ENCODE peak calls at places on chromosomes 11 and 22, in five cellular contexts. One of them, this sample, is unnamed.

GRCh38 chr11:118398797-118399564 is 2.4 kb upstream of the ATP5MG start:
- DNase-seq in heart left ventricle: no peak
- DNase-seq in cardiac muscle cell: no peak
- DNase-seq in lower lobe of right lung: no peak
- DNase-seq in transverse colon: no peak
- DNase-seq in this sample: no peak

GRCh38 chr11:71165771-71166170 is 86.6 kb downstream of the SHANK2 start:
- DNase-seq in heart left ventricle: no peak
- DNase-seq in cardiac muscle cell: no peak
- DNase-seq in lower lobe of right lung: no peak
- DNase-seq in transverse colon: no peak
- DNase-seq in this sample: peak; percentile 52

GRCh38 chr11:45907911-45908370 is 870 bp upstream of the FREY1 start:
- DNase-seq in heart left ventricle: no peak
- DNase-seq in cardiac muscle cell: no peak
- DNase-seq in lower lobe of right lung: no peak
- DNase-seq in transverse colon: no peak
- DNase-seq in this sample: no peak

GRCh38 chr11:133835258-133836075 is 9.8 kb downstream of the SPATA19 start:
- DNase-seq in heart left ventricle: no peak
- DNase-seq in cardiac muscle cell: peak; percentile 53
- DNase-seq in lower lobe of right lung: no peak
- DNase-seq in transverse colon: no peak
- DNase-seq in this sample: peak; percentile 70

GRCh38 chr11:87292598-87292997 is 254.9 kb downstream of the TMEM135 start:
- DNase-seq in heart left ventricle: no peak
- DNase-seq in cardiac muscle cell: no peak
- DNase-seq in lower lobe of right lung: no peak
- DNase-seq in transverse colon: no peak
- DNase-seq in this sample: no peak

GRCh38 chr11:93169950-93170561 is 27.7 kb downstream of the SLC36A4 start:
- DNase-seq in heart left ventricle: no peak
- DNase-seq in cardiac muscle cell: peak; percentile 42
- DNase-seq in lower lobe of right lung: no peak
- DNase-seq in transverse colon: no peak
- DNase-seq in this sample: no peak

GRCh38 chr11:73152086-73152853 is 10.2 kb upstream of the FCHSD2 start:
- DNase-seq in heart left ventricle: no peak
- DNase-seq in cardiac muscle cell: no peak
- DNase-seq in lower lobe of right lung: no peak
- DNase-seq in transverse colon: peak; percentile 26
- DNase-seq in this sample: no peak

GRCh38 chr22:41939981-41940852 is 6.7 kb downstream of the CENPM start:
- DNase-seq in heart left ventricle: no peak
- DNase-seq in cardiac muscle cell: no peak
- DNase-seq in lower lobe of right lung: peak; percentile 66
- DNase-seq in transverse colon: peak; percentile 94
- DNase-seq in this sample: no peak

GRCh38 chr11:17418437-17418836 is 30.0 kb upstream of the KCNJ11 start:
- DNase-seq in heart left ventricle: no peak
- DNase-seq in cardiac muscle cell: peak; percentile 43
- DNase-seq in lower lobe of right lung: no peak
- DNase-seq in transverse colon: no peak
- DNase-seq in this sample: no peak

GRCh38 chr22:24121938-24122337 is 59.3 kb upstream of the SUSD2 start:
- DNase-seq in heart left ventricle: no peak
- DNase-seq in cardiac muscle cell: no peak
- DNase-seq in lower lobe of right lung: no peak
- DNase-seq in transverse colon: no peak
- DNase-seq in this sample: no peak

GRCh38 chr11:48307760-48308386 is 1.9 kb downstream of the OR4S1 start:
- DNase-seq in heart left ventricle: peak; percentile 44
- DNase-seq in cardiac muscle cell: peak; percentile 0
- DNase-seq in lower lobe of right lung: no peak
- DNase-seq in transverse colon: peak; percentile 61
- DNase-seq in this sample: no peak

GRCh38 chr11:128582496-128583366 is 4.6 kb downstream of the ETS1 start:
- DNase-seq in heart left ventricle: no peak
- DNase-seq in cardiac muscle cell: peak; percentile 82
- DNase-seq in lower lobe of right lung: no peak
- DNase-seq in transverse colon: no peak
- DNase-seq in this sample: no peak

GRCh38 chr22:41862530-41863266 is 29.8 kb downstream of the SREBF2 start:
- DNase-seq in heart left ventricle: no peak
- DNase-seq in cardiac muscle cell: peak; percentile 21
- DNase-seq in lower lobe of right lung: no peak
- DNase-seq in transverse colon: no peak
- DNase-seq in this sample: no peak

GRCh38 chr11:84947970-84948600 is 679.1 kb downstream of the DLG2 start:
- DNase-seq in heart left ventricle: no peak
- DNase-seq in cardiac muscle cell: peak; percentile 50
- DNase-seq in lower lobe of right lung: no peak
- DNase-seq in transverse colon: no peak
- DNase-seq in this sample: no peak

GRCh38 chr22:22045576-22046335 is 63.2 kb upstream of the TOP3B start:
- DNase-seq in heart left ventricle: no peak
- DNase-seq in cardiac muscle cell: no peak
- DNase-seq in lower lobe of right lung: no peak
- DNase-seq in transverse colon: no peak
- DNase-seq in this sample: no peak

GRCh38 chr11:135033545-135033944 is 621.5 kb upstream of the B3GAT1 start:
- DNase-seq in heart left ventricle: no peak
- DNase-seq in cardiac muscle cell: peak; percentile 80
- DNase-seq in lower lobe of right lung: no peak
- DNase-seq in transverse colon: no peak
- DNase-seq in this sample: no peak

GRCh38 chr11:74683279-74683871 is 47.9 kb downstream of the CHRDL2 start:
- DNase-seq in heart left ventricle: no peak
- DNase-seq in cardiac muscle cell: no peak
- DNase-seq in lower lobe of right lung: peak; percentile 57
- DNase-seq in transverse colon: peak; percentile 17
- DNase-seq in this sample: peak; percentile 72

GRCh38 chr22:24290459-24290858 is 19.8 kb downstream of the SPECC1L start:
- DNase-seq in heart left ventricle: no peak
- DNase-seq in cardiac muscle cell: no peak
- DNase-seq in lower lobe of right lung: no peak
- DNase-seq in transverse colon: no peak
- DNase-seq in this sample: no peak

GRCh38 chr22:29030016-29030617 is 31.5 kb downstream of the C22orf31 start:
- DNase-seq in heart left ventricle: no peak
- DNase-seq in cardiac muscle cell: no peak
- DNase-seq in lower lobe of right lung: no peak
- DNase-seq in transverse colon: no peak
- DNase-seq in this sample: no peak

GRCh38 chr11:119910650-119911049 is 181.7 kb upstream of the NECTIN1 start:
- DNase-seq in heart left ventricle: no peak
- DNase-seq in cardiac muscle cell: no peak
- DNase-seq in lower lobe of right lung: no peak
- DNase-seq in transverse colon: no peak
- DNase-seq in this sample: no peak

GRCh38 chr11:17631702-17632365 is 84.8 kb downstream of the OTOG start:
- DNase-seq in heart left ventricle: no peak
- DNase-seq in cardiac muscle cell: no peak
- DNase-seq in lower lobe of right lung: no peak
- DNase-seq in transverse colon: no peak
- DNase-seq in this sample: no peak

GRCh38 chr22:18067121-18067520 is 10.7 kb upstream of the PEX26 start:
- DNase-seq in heart left ventricle: no peak
- DNase-seq in cardiac muscle cell: no peak
- DNase-seq in lower lobe of right lung: no peak
- DNase-seq in transverse colon: no peak
- DNase-seq in this sample: no peak

GRCh38 chr11:120660024-120660565 is 148.5 kb downstream of the GRIK4 start:
- DNase-seq in heart left ventricle: no peak
- DNase-seq in cardiac muscle cell: peak; percentile 62
- DNase-seq in lower lobe of right lung: no peak
- DNase-seq in transverse colon: peak; percentile 41
- DNase-seq in this sample: no peak

GRCh38 chr11:34549271-34549670 is 35.7 kb upstream of the ELF5 start:
- DNase-seq in heart left ventricle: no peak
- DNase-seq in cardiac muscle cell: peak; percentile 7
- DNase-seq in lower lobe of right lung: no peak
- DNase-seq in transverse colon: no peak
- DNase-seq in this sample: peak; percentile 29

GRCh38 chr11:33542921-33543320 is 157.7 kb downstream of the C11orf91 start:
- DNase-seq in heart left ventricle: peak; percentile 36
- DNase-seq in cardiac muscle cell: peak; percentile 50
- DNase-seq in lower lobe of right lung: peak; percentile 58
- DNase-seq in transverse colon: peak; percentile 44
- DNase-seq in this sample: no peak

GRCh38 chr11:95790933-95791247 is 592 bp downstream of the CEP57 start:
- DNase-seq in heart left ventricle: peak; percentile 54
- DNase-seq in cardiac muscle cell: peak; percentile 81
- DNase-seq in lower lobe of right lung: peak; percentile 86
- DNase-seq in transverse colon: peak; percentile 72
- DNase-seq in this sample: peak; percentile 85

GRCh38 chr22:19879651-19879995 is 24.9 kb upstream of the GNB1L start:
- DNase-seq in heart left ventricle: no peak
- DNase-seq in cardiac muscle cell: no peak
- DNase-seq in lower lobe of right lung: peak; percentile 39
- DNase-seq in transverse colon: no peak
- DNase-seq in this sample: peak; percentile 31

GRCh38 chr11:21514298-21514697 is 678.6 kb upstream of the ANO5 start:
- DNase-seq in heart left ventricle: no peak
- DNase-seq in cardiac muscle cell: peak; percentile 53
- DNase-seq in lower lobe of right lung: no peak
- DNase-seq in transverse colon: no peak
- DNase-seq in this sample: no peak

DNA sequence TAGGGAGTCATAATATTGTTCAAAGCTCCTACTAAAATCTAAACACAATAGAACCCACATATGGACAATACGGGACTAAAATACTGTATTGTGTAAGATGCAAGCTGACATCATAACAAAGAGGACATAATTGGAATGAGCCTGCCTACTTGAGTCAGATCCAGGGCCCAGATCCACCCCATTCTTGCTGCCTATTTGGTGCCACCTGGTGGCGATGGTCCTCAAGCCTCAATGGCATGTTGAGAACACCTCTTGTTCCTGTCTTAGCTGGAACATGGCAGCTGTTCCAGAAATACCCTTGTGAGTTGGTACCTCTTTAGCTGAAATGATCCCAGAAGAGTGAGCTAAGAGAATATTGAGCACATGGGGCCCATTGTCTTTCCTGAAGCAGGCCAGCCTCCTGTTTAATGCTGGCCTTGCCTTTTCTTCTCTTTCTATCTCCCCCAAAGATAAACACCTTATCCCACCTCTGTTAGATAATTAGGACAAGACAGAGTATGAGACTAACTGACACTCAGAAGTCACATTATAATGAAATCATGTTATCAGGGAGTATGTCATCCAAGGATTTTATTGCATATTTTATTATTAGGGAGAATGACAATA is 680.9 kb upstream of the ANO5 start:
- DNase-seq in heart left ventricle: peak; percentile 7
- DNase-seq in cardiac muscle cell: peak; percentile 87
- DNase-seq in lower lobe of right lung: peak; percentile 69
- DNase-seq in transverse colon: peak; percentile 28
- DNase-seq in this sample: no peak
- TF ChIP-seq CTCF in heart left ventricle: peak; percentile 26
- TF ChIP-seq CTCF in cardiac muscle cell: peak; percentile 27
- TF ChIP-seq CTCF in lower lobe of right lung: peak; percentile 50
- TF ChIP-seq CTCF in transverse colon: no peak
- TF ChIP-seq CTCF in this sample: no peak

GRCh38 chr11:131595812-131596211 is 225.4 kb downstream of the NTM start:
- DNase-seq in heart left ventricle: no peak
- DNase-seq in cardiac muscle cell: no peak
- DNase-seq in lower lobe of right lung: no peak
- DNase-seq in transverse colon: no peak
- DNase-seq in this sample: no peak

GRCh38 chr11:131601586-131601985 is 231.2 kb downstream of the NTM start:
- DNase-seq in heart left ventricle: no peak
- DNase-seq in cardiac muscle cell: no peak
- DNase-seq in lower lobe of right lung: no peak
- DNase-seq in transverse colon: no peak
- DNase-seq in this sample: no peak

GRCh38 chr11:131598305-131598704 is 227.9 kb downstream of the NTM start:
- DNase-seq in heart left ventricle: no peak
- DNase-seq in cardiac muscle cell: no peak
- DNase-seq in lower lobe of right lung: no peak
- DNase-seq in transverse colon: no peak
- DNase-seq in this sample: no peak

GRCh38 chr11:131600591-131600990 is 230.2 kb downstream of the NTM start:
- DNase-seq in heart left ventricle: no peak
- DNase-seq in cardiac muscle cell: no peak
- DNase-seq in lower lobe of right lung: no peak
- DNase-seq in transverse colon: no peak
- DNase-seq in this sample: no peak

GRCh38 chr11:131597875-131598274 is 227.5 kb downstream of the NTM start:
- DNase-seq in heart left ventricle: no peak
- DNase-seq in cardiac muscle cell: no peak
- DNase-seq in lower lobe of right lung: no peak
- DNase-seq in transverse colon: no peak
- DNase-seq in this sample: no peak
- H3K27ac ChIP-seq in heart left ventricle: no peak overlapping the region
- H3K27ac ChIP-seq in cardiac muscle cell: no peak overlapping the region
- H3K27ac ChIP-seq in lower lobe of right lung: no peak overlapping the region
- H3K27ac ChIP-seq in transverse colon: no peak overlapping the region
- H3K27ac ChIP-seq in this sample: no peak overlapping the region

GRCh38 chr11:12815150-12815523 is 140.9 kb downstream of the TEAD1 start:
- DNase-seq in heart left ventricle: no peak
- DNase-seq in cardiac muscle cell: no peak
- DNase-seq in lower lobe of right lung: no peak
- DNase-seq in transverse colon: no peak
- DNase-seq in this sample: no peak
- H3K4me3 ChIP-seq in heart left ventricle: peak overlapping the region; percentile 22
- H3K4me3 ChIP-seq in cardiac muscle cell: no peak overlapping the region
- H3K4me3 ChIP-seq in lower lobe of right lung: no peak overlapping the region
- H3K4me3 ChIP-seq in transverse colon: no peak overlapping the region
- H3K4me3 ChIP-seq in this sample: peak overlapping the region; percentile 60

GRCh38 chr22:46798041-46798365 is 35.6 kb downstream of the TBC1D22A start:
- DNase-seq in heart left ventricle: no peak
- DNase-seq in cardiac muscle cell: no peak
- DNase-seq in lower lobe of right lung: no peak
- DNase-seq in transverse colon: no peak
- DNase-seq in this sample: no peak

GRCh38 chr22:46795845-46796565 is 33.6 kb downstream of the TBC1D22A start:
- DNase-seq in heart left ventricle: no peak
- DNase-seq in cardiac muscle cell: no peak
- DNase-seq in lower lobe of right lung: no peak
- DNase-seq in transverse colon: no peak
- DNase-seq in this sample: no peak

GRCh38 chr22:46798366-46799057 is 36.1 kb downstream of the TBC1D22A start:
- DNase-seq in heart left ventricle: peak; percentile 56
- DNase-seq in cardiac muscle cell: peak; percentile 83
- DNase-seq in lower lobe of right lung: peak; percentile 85
- DNase-seq in transverse colon: peak; percentile 82
- DNase-seq in this sample: peak; percentile 77

GRCh38 chr22:46796566-46797195 is 34.2 kb downstream of the TBC1D22A start:
- DNase-seq in heart left ventricle: no peak
- DNase-seq in cardiac muscle cell: no peak
- DNase-seq in lower lobe of right lung: no peak
- DNase-seq in transverse colon: no peak
- DNase-seq in this sample: peak; percentile 70

DNA sequence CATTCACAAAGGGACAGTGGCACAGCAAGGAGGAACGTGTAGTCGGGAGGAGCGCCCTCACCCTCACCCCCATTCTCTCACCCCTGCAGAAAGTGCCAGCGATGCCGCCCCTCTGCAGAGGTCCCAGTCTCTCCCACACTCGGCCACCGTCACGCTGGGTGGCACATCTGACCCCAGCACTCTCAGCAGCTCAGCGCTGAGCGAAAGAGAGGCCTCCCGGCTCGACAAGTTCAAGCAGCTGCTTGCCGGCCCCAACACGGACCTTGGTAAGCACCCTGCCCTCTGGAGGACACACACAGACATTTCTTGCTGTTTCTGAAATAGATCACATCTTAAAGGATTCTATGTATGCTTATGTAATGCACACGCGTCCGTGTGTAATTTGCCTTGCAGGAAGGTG is 34.9 kb downstream of the TBC1D22A start:
- DNase-seq in heart left ventricle: no peak
- DNase-seq in cardiac muscle cell: peak; percentile 41
- DNase-seq in lower lobe of right lung: no peak
- DNase-seq in transverse colon: no peak
- DNase-seq in this sample: peak; percentile 70
- TF ChIP-seq CTCF in heart left ventricle: no peak
- TF ChIP-seq CTCF in cardiac muscle cell: peak; percentile 32
- TF ChIP-seq CTCF in lower lobe of right lung: no peak
- TF ChIP-seq CTCF in transverse colon: no peak
- TF ChIP-seq CTCF in this sample: no peak

This sample was measured in coronary artery.